ENCODE peak calls at places on chromosome 12, in eight cellular contexts. E, H, J, N, D, T, O and L are unnamed samples. For H3K9me3, the result is how much of the 10 kb centered on the place peaks cover.

GRCh38 chr12:1488908-1489381 is 105.4 kb downstream of the FBXL14 start:
- DNase-seq in E (no peak), H (peak), J (no peak), N (peak), D (no peak), T (no peak), O (no peak), L (no peak)

GRCh38 chr12:27486986-27487385 is 37.0 kb upstream of the PPFIBP1 start:
- DNase-seq in E (no peak), H (no peak), J (no peak), N (no peak), D (no peak), T (no peak), O (no peak), L (no peak)

GRCh38 chr12:46442723-46443122 is 70.2 kb upstream of the SLC38A2 start:
- DNase-seq in E (no peak), H (no peak), J (no peak), N (no peak), D (peak), T (no peak), O (no peak), L (no peak)

GRCh38 chr12:106657499-106657898 is 74.7 kb downstream of the RFX4 start:
- DNase-seq in E (no peak), H (no peak), J (no peak), N (no peak), D (no peak), T (no peak), O (no peak), L (no peak)

GRCh38 chr12:52029686-52030085 is 21.6 kb upstream of the NR4A1 start:
- DNase-seq in E (no peak), H (peak), J (peak), N (peak), D (no peak), T (no peak), O (no peak), L (no peak)

GRCh38 chr12:71602745-71603577 is 60.7 kb downstream of the ZFC3H1 start:
- DNase-seq in E (no peak), H (no peak), J (no peak), N (no peak), D (no peak), T (no peak), O (no peak), L (no peak)

GRCh38 chr12:232731-233614 is 19.0 kb upstream of the SLC6A12 start:
- DNase-seq in E (no peak), H (no peak), J (peak), N (no peak), D (no peak), T (no peak), O (no peak), L (no peak)

GRCh38 chr12:69534389-69534822 is 50.9 kb upstream of the CCT2 start:
- DNase-seq in E (no peak), H (peak), J (peak), N (peak), D (peak), T (peak), O (no peak), L (peak)

GRCh38 chr12:50200507-50201273 is 33.5 kb upstream of the CERS5 start:
- DNase-seq in E (no peak), H (no peak), J (no peak), N (no peak), D (no peak), T (no peak), O (no peak), L (no peak)

GRCh38 chr12:65100140-65100539 is 21.0 kb downstream of the WIF1 start:
- DNase-seq in E (no peak), H (peak), J (no peak), N (peak), D (no peak), T (no peak), O (no peak), L (no peak)

GRCh38 chr12:93689076-93689834 is 12.1 kb downstream of the CRADD start:
- DNase-seq in E (no peak), H (no peak), J (no peak), N (no peak), D (no peak), T (no peak), O (no peak), L (no peak)

GRCh38 chr12:74885775-74886174 is 323.9 kb downstream of the KCNC2 start:
- DNase-seq in E (no peak), H (no peak), J (no peak), N (no peak), D (no peak), T (no peak), O (no peak), L (no peak)

GRCh38 chr12:57111046-57111698 is at the start of gene STAT6:
- DNase-seq in E (peak), H (peak), J (peak), N (peak), D (no peak), T (peak), O (peak), L (no peak)

GRCh38 chr12:93115198-93115601 is 186.1 kb upstream of the EEA1 start:
- DNase-seq in E (no peak), H (no peak), J (no peak), N (no peak), D (no peak), T (no peak), O (no peak), L (no peak)

GRCh38 chr12:12404297-12404696 is 47.4 kb downstream of the BORCS5 start:
- DNase-seq in E (no peak), H (peak), J (no peak), N (peak), D (no peak), T (no peak), O (no peak), L (no peak)

GRCh38 chr12:44654641-44655625 is 221.2 kb downstream of the NELL2 start:
- DNase-seq in E (no peak), H (peak), J (no peak), N (peak), D (no peak), T (no peak), O (no peak), L (no peak)

GRCh38 chr12:106903241-106903950 is 52.3 kb upstream of the TMEM263 start:
- DNase-seq in E (peak), H (peak), J (peak), N (peak), D (peak), T (peak), O (peak), L (peak)

DNA sequence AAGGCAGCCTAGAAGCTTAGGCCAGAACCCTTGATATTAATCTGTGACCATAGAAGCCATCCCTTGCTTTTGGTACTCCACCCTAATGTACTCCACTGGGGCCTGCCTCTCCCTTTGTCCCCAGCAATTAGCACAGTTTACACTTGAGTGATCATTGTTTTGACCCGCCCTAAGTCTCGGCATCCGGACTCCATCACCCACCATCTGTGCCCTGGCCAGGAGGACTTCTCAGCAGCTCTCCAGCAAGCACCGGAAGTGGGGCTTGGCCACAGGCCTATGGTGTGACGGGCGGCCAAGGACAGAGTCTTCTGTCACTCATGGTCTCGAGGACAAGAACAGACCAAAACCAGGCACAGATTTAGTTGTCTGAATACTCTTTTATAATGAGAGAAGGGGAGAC is 126.5 kb upstream of the NTF3 start:
- DNase-seq in E (no peak), H (no peak), J (no peak), N (no peak), D (no peak), T (no peak), O (peak), L (no peak)
- H3K9me3 ChIP-seq in E (under half), H (under half), J (under half), N (under half), D (under half), T (under half), O (under half), L (under half)

GRCh38 chr12:108689314-108690190 is 41.8 kb downstream of the CORO1C start:
- DNase-seq in E (no peak), H (no peak), J (no peak), N (peak), D (peak), T (no peak), O (no peak), L (no peak)
- TF ChIP-seq CTCF in E (no peak), H (no peak), J (no peak), N (peak), D (no peak), T (no peak), O (no peak), L (no peak)

GRCh38 chr12:132289356-132290202 is 39.8 kb downstream of the GALNT9 start:
- DNase-seq in E (no peak), H (peak), J (no peak), N (no peak), D (no peak), T (no peak), O (no peak), L (no peak)
- H3K9me3 ChIP-seq in E (under half), H (under half), J (under half), N (under half), D (under half), T (under half), O (under half), L (under half)

DNA sequence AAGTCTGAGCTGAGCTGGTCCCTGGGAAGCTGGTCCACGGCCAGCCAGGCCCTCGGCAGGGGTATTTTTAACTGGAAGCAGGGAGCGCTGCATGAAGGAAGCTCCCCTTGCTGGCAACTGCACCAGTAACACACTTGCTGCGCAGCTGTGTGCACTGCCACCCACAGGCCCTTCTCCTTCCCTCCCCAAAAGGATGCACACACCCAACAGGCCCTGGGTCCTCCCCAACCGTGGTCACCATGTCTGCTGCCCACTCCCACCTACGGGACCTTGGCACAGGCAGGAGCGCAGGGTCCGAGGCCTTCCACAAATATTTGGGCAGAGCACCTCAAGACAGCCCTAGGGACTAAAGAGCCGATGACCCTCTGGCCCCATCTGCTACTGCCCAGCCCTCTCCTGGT is 157.0 kb upstream of the PRMT8 start:
- DNase-seq in E (no peak), H (no peak), J (no peak), N (no peak), D (no peak), T (no peak), O (no peak), L (no peak)
- TF ChIP-seq CTCF in E (no peak), H (no peak), J (no peak), N (no peak), D (no peak), T (no peak), O (no peak), L (no peak)

GRCh38 chr12:91579516-91580263 is 397.1 kb upstream of the DCN start:
- DNase-seq in E (no peak), H (no peak), J (no peak), N (peak), D (no peak), T (no peak), O (no peak), L (no peak)
- H3K9me3 ChIP-seq in E (under half), H (under half), J (under half), N (under half), D (under half), T (under half), O (under half), L (under half)

GRCh38 chr12:119417440-119417839 is 82.9 kb downstream of the CCDC60 start:
- DNase-seq in E (no peak), H (no peak), J (no peak), N (no peak), D (no peak), T (no peak), O (no peak), L (no peak)

GRCh38 chr12:119409043-119409442 is 74.5 kb downstream of the CCDC60 start:
- DNase-seq in E (no peak), H (no peak), J (no peak), N (no peak), D (no peak), T (no peak), O (no peak), L (no peak)

GRCh38 chr12:119415714-119416113 is 81.2 kb downstream of the CCDC60 start:
- DNase-seq in E (no peak), H (no peak), J (no peak), N (peak), D (no peak), T (no peak), O (no peak), L (no peak)

GRCh38 chr12:119410396-119410795 is 75.9 kb downstream of the CCDC60 start:
- DNase-seq in E (no peak), H (peak), J (peak), N (no peak), D (no peak), T (no peak), O (no peak), L (no peak)

GRCh38 chr12:119412811-119413794 is 78.6 kb downstream of the CCDC60 start:
- DNase-seq in E (no peak), H (peak), J (peak), N (peak), D (peak), T (peak), O (peak), L (no peak)
- TF ChIP-seq CTCF in E (no peak), H (peak), J (peak), N (peak), D (peak), T (peak), O (peak), L (peak)

DNA sequence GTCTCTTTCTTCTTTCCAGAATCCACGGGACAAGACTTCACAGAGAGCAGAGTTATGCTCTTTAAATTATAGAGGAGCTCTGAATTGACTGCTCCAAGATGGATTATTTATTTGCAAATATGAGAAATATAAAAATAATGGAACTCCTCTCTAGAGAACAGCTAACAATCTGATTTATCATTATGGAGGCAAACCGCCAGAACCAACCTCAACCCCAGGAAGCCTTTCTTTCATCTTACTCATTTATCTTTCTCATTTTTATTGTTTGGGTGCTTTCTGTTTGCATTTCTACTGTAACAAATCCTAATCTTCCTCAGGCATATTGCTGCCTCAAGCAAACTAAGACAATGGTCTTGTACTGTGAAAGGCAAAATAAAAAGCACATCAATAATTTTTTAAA is 216.5 kb downstream of the C12orf50 start:
- DNase-seq in E (no peak), H (no peak), J (no peak), N (no peak), D (no peak), T (no peak), O (no peak), L (no peak)
- H3K9me3 ChIP-seq in E (under half), H (under half), J (under half), N (under half), D (under half), T (under half), O (under half), L (under half)